ENCODE peak calls at places on chromosomes 11 and 22, in nine cellular contexts. N is adrenal gland; H is GM23248; G is MM.1S; B is aorta; O is lower lobe of right lung; F is effector memory CD4-positive, alpha-beta T cell; T is fibroblast of lung; R is dorsolateral prefrontal cortex. V is an unnamed sample.

GRCh38 chr22:20569059-20570058 is 61.9 kb downstream of the MED15 start:
- DNase-seq in N (peak), H (peak), G (no peak), B (peak), O (peak), F (peak), T (peak), R (peak), V (peak)

GRCh38 chr11:61951484-61952135 is 1.5 kb downstream of the BEST1 start:
- DNase-seq in N (no peak), H (no peak), G (no peak), B (no peak), O (no peak), F (no peak), T (no peak), R (no peak), V (no peak)

GRCh38 chr11:121464352-121464946 is 11.7 kb upstream of the SORL1-AS1 start:
- DNase-seq in N (peak), H (peak), G (no peak), B (peak), O (no peak), F (peak), T (peak), R (peak), V (peak)

GRCh38 chr11:25159341-25159740 is 662.5 kb downstream of the LUZP2 start:
- DNase-seq in N (no peak), H (no peak), G (no peak), B (no peak), O (no peak), F (no peak), T (peak), R (no peak), V (no peak)

GRCh38 chr22:23762866-23763578 is at the start of gene C22orf15:
- DNase-seq in N (no peak), H (peak), G (no peak), B (no peak), O (no peak), F (no peak), T (peak), R (no peak), V (no peak)

GRCh38 chr11:115990004-115990447 is 485.8 kb upstream of the CADM1 start:
- DNase-seq in N (peak), H (no peak), G (no peak), B (peak), O (peak), F (no peak), T (no peak), R (peak), V (no peak)

GRCh38 chr11:1757861-1758610 is 5.7 kb downstream of the CTSD start:
- DNase-seq in N (no peak), H (no peak), G (no peak), B (peak), O (peak), F (peak), T (no peak), R (no peak), V (no peak)

GRCh38 chr11:110086892-110087309 is 6.3 kb upstream of the ZC3H12C start:
- DNase-seq in N (peak), H (peak), G (no peak), B (peak), O (no peak), F (no peak), T (peak), R (no peak), V (no peak)

DNA sequence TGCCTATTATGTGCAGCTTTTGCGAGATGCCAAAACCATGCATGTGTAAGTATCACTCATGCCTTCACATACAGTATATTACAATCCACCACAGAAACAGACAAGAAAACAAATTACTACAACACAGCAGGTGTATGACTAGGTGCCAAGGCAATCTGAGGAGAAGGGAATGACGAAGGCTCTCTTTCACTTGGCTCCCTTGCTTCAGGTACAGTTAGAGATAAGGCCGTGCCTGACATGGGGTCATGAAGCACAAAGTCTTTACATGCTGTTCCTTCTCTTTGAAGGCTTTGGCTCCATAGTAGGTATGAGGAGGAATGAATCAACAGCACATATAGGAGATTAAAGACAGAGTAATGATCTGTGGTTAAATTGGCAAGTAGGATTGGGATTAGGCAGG is 65.2 kb upstream of the FSHB start:
- DNase-seq in N (no peak), H (no peak), G (no peak), B (no peak), O (no peak), F (no peak), T (no peak), R (no peak), V (no peak)
- H3K27ac ChIP-seq in N (no peak), H (no peak), G (no peak), B (no peak), O (no peak), F (no peak), T (no peak), R (no peak), V (no peak)

GRCh38 chr11:46979358-46979757 is 42.8 kb downstream of the CSTPP1 start:
- DNase-seq in N (no peak), H (no peak), G (no peak), B (no peak), O (no peak), F (no peak), T (no peak), R (no peak), V (no peak)

GRCh38 chr11:46976182-46976854 is 39.8 kb downstream of the CSTPP1 start:
- DNase-seq in N (no peak), H (no peak), G (no peak), B (no peak), O (no peak), F (no peak), T (no peak), R (no peak), V (no peak)

GRCh38 chr11:46977940-46978595 is 41.5 kb downstream of the CSTPP1 start:
- DNase-seq in N (no peak), H (peak), G (no peak), B (no peak), O (no peak), F (no peak), T (peak), R (no peak), V (no peak)

GRCh38 chr11:46981429-46981828 is 44.9 kb downstream of the CSTPP1 start:
- DNase-seq in N (no peak), H (no peak), G (peak), B (no peak), O (no peak), F (no peak), T (no peak), R (no peak), V (no peak)

GRCh38 chr11:46977038-46977818 is 40.7 kb downstream of the CSTPP1 start:
- DNase-seq in N (no peak), H (no peak), G (no peak), B (no peak), O (no peak), F (no peak), T (peak), R (peak), V (no peak)
- H3K27ac ChIP-seq in N (no peak), H (no peak), G (no peak), B (no peak), O (no peak), F (no peak), T (no peak), R (peak), V (no peak)

GRCh38 chr11:9689721-9690120 is 25.8 kb downstream of the SWAP70 start:
- DNase-seq in N (no peak), H (peak), G (no peak), B (no peak), O (no peak), F (no peak), T (peak), R (no peak), V (no peak)

GRCh38 chr11:9691865-9692264 is 28.0 kb downstream of the SWAP70 start:
- DNase-seq in N (no peak), H (peak), G (no peak), B (no peak), O (no peak), F (no peak), T (peak), R (no peak), V (no peak)

GRCh38 chr11:9697766-9698165 is 33.9 kb downstream of the SWAP70 start:
- DNase-seq in N (no peak), H (no peak), G (no peak), B (no peak), O (no peak), F (no peak), T (no peak), R (no peak), V (no peak)

GRCh38 chr11:9692696-9693095 is 28.8 kb downstream of the SWAP70 start:
- DNase-seq in N (no peak), H (no peak), G (no peak), B (no peak), O (no peak), F (no peak), T (no peak), R (no peak), V (no peak)

GRCh38 chr11:9693801-9694553 is 30.1 kb downstream of the SWAP70 start:
- DNase-seq in N (no peak), H (no peak), G (no peak), B (no peak), O (no peak), F (no peak), T (no peak), R (no peak), V (no peak)
- H3K27ac ChIP-seq in N (no peak), H (no peak), G (no peak), B (no peak), O (no peak), F (no peak), T (no peak), R (peak), V (no peak)

GRCh38 chr11:4645974-4646373 is 2.2 kb downstream of the OR51E1 start:
- DNase-seq in N (no peak), H (no peak), G (no peak), B (no peak), O (no peak), F (no peak), T (no peak), R (no peak), V (no peak)
- H3K27ac ChIP-seq in N (no peak), H (no peak), G (no peak), B (no peak), O (no peak), F (no peak), T (no peak), R (no peak), V (peak)

DNA sequence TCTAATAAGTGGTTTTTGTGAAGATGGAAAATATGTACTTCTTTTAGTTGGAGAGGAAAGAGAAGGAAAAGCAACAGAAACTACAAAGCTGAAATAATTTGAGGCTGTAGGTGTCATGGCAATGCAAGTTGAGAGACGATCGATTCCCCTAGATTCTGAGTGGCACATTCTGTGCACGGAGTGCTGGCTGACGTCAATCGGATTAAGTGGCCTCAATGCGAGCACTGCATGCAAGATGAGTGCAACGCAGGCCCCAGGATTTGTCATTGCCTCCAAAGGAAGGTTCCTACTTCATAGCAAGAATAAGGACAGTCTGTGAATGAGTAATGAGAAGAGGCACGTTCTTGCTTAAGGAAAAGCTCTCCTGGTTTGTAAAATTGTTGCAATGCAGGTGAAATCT is 892.4 kb downstream of the KCNA4 start:
- DNase-seq in N (no peak), H (no peak), G (no peak), B (no peak), O (no peak), F (no peak), T (peak), R (no peak), V (no peak)
- H3K27ac ChIP-seq in N (no peak), H (no peak), G (no peak), B (no peak), O (no peak), F (no peak), T (no peak), R (no peak), V (no peak)

GRCh38 chr22:42414565-42415298 is 17.5 kb downstream of the NFAM1 start:
- DNase-seq in N (no peak), H (no peak), G (no peak), B (no peak), O (no peak), F (no peak), T (no peak), R (no peak), V (no peak)

GRCh38 chr22:42418811-42419243 is 13.4 kb downstream of the NFAM1 start:
- DNase-seq in N (no peak), H (peak), G (no peak), B (no peak), O (peak), F (no peak), T (no peak), R (no peak), V (no peak)

GRCh38 chr22:42417645-42418303 is 14.4 kb downstream of the NFAM1 start:
- DNase-seq in N (no peak), H (no peak), G (no peak), B (no peak), O (no peak), F (no peak), T (no peak), R (no peak), V (no peak)

GRCh38 chr22:42419328-42419881 is 12.8 kb downstream of the NFAM1 start:
- DNase-seq in N (no peak), H (no peak), G (peak), B (no peak), O (no peak), F (no peak), T (no peak), R (no peak), V (no peak)

DNA sequence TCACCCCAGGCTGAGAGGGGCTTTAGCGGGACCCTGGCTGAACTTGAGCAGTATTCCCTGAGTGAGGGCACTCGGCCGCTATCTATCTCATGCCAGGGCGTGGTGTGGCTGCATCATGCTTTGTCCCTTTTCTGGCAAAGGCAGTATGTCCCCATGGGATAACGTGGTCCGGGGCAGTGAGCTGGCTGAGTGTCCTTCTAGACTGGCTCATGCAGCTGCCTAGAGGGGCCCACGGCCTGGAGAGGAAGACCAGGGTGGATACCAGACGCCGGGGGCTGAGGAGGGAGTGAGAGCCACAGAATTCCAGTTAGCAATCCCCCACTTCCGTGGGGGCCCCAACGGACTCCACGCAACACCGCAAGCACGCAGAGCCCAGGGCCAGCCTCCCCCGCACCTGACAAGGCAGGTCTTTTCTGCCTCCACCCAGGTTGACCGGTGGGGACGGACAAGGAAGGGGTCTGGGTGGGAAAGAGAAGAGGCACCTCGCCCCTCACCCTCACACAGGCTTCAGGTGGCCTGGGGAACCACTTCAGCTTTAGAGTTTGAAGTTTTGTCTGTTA is 15.5 kb downstream of the NFAM1 start:
- DNase-seq in N (no peak), H (no peak), G (no peak), B (no peak), O (no peak), F (no peak), T (no peak), R (no peak), V (no peak)
- H3K27ac ChIP-seq in N (no peak), H (no peak), G (no peak), B (no peak), O (no peak), F (no peak), T (no peak), R (no peak), V (no peak)

DNA sequence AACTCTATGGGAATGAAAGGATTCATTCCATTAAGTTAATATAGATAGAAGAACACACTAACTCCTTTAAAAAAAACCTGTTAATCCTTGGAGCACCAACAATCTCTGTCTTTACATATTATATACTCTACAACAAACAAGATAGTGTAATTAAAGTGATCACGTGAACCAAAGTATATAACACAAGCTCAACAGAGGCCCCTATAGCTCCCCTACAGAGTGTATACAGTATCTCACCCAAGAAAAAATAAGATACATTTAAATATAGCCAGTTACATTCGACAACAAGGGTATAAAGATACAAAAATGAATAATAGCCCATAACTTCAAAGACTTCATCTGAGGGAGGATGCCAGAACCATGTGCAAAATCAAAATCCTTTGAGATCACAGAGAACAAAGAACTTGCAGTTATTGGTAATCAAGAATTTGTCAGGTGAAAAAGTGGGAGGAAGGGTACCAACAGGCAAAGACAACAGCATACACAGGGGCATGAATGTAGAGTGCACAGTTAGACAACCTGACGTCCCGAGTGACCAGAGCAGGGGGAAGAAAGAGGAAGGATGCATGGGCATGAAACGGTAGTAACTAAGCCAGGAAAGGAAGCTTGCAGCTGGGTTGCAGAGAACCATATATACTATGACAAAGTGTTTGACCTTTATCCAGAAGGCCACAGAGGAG is 4.7 kb downstream of the FCHSD2 start:
- DNase-seq in N (no peak), H (no peak), G (no peak), B (no peak), O (no peak), F (no peak), T (no peak), R (no peak), V (no peak)
- H3K27ac ChIP-seq in N (no peak), H (no peak), G (no peak), B (no peak), O (no peak), F (no peak), T (no peak), R (no peak), V (no peak)

DNA sequence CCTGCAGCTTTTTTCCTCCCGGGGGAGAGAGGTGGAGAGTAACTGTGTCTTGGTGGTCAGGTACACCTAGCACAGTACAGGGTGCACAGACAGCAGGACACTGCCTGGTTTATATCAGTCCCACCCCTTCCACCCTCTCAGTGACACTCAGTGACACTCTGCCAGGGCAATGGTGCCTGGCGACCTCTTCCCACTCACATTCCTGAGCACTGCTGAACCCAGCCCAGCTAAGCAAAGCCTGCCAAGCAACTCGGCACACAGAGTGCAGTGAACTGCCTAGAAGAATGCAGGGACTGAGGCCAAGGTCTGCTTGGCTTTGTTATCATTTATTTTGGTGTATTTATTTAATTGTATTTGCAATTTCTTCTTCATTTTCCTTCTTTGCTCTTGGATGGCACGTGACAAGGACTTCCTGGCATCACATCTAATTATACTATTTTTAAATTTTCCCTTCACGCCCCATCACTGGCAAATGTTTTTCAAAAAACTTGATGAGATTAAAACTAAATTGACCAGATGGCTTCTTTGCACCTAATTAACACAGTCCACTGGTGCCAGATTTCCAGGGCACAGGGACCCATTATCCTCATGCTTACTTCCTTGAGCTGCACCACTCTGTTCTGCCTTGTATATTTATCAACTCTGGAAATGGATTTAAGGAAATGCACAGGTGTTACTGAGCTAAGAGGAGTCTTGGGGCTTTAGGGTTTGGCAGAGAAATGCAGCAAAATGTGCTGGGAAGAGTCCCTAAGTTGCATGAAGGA is 205.6 kb downstream of the ADAMTS15 start:
- DNase-seq in N (peak), H (peak), G (no peak), B (peak), O (peak), F (no peak), T (peak), R (peak), V (peak)
- H3K27ac ChIP-seq in N (peak), H (peak), G (no peak), B (peak), O (peak), F (no peak), T (peak), R (no peak), V (peak)

V was measured in tibial artery.